ENCODE peak calls at places on chromosomes 16 and 17, in six cellular contexts. C is K562, N is GM12878, I is H1, F is HepG2, K is SK-N-SH. B is an unnamed sample.

GRCh38 chr17:39757931-39758873 is 20.5 kb downstream of the GRB7 start:
- DNase-seq in I (no peak), F (no peak), C (no peak), K (no peak), N (peak), B (no peak)

GRCh38 chr17:57121308-57122042 is 36.4 kb downstream of the AKAP1 start:
- DNase-seq in K (peak), N (no peak), I (no peak), F (no peak), C (peak), B (peak)

GRCh38 chr17:47615766-47616424 is 33.8 kb upstream of the KPNB1 start:
- DNase-seq in F (peak), N (peak), K (peak), I (no peak), C (peak), B (peak)

GRCh38 chr17:77144227-77144626 is 3.5 kb downstream of the SEC14L1 start:
- DNase-seq in K (no peak), C (no peak), F (no peak), I (no peak), N (no peak), B (no peak)

GRCh38 chr16:57409870-57410585 is 5.5 kb downstream of the CCL17 start:
- DNase-seq in C (peak), I (no peak), K (no peak), N (no peak), F (peak), B (no peak)

GRCh38 chr16:19517424-19518089 is 4.3 kb downstream of the GDE1 start:
- DNase-seq in K (no peak), F (no peak), C (peak), N (no peak), I (no peak), B (peak)

GRCh38 chr16:64580558-64580957 is 541.3 kb downstream of the CDH11 start:
- DNase-seq in K (no peak), I (peak), F (no peak), N (no peak), C (no peak), B (no peak)

GRCh38 chr16:27355610-27356009 is 41.8 kb downstream of the IL4R start:
- DNase-seq in K (no peak), I (peak), F (peak), C (peak), N (no peak), B (no peak)

GRCh38 chr17:77497578-77497934 is 356.8 kb downstream of the SEC14L1 start:
- DNase-seq in I (no peak), C (no peak), F (no peak), K (peak), N (no peak), B (no peak)

GRCh38 chr16:67393111-67393789 is at the start of gene TPPP3:
- DNase-seq in N (no peak), C (peak), K (peak), I (no peak), F (peak), B (peak)

GRCh38 chr16:23996258-23996955 is 160.6 kb downstream of the PRKCB start:
- DNase-seq in C (no peak), N (no peak), I (no peak), F (no peak), K (no peak), B (no peak)

GRCh38 chr17:73319766-73320165 is 8.0 kb upstream of the CDC42EP4 start:
- DNase-seq in F (no peak), N (no peak), K (peak), C (no peak), I (no peak), B (no peak)

GRCh38 chr17:50603340-50603739 is 31.3 kb upstream of the ABCC3 start:
- DNase-seq in N (no peak), I (no peak), K (peak), F (peak), C (peak), B (peak)

GRCh38 chr16:56866955-56867830 is 2.2 kb downstream of the SLC12A3 start:
- DNase-seq in N (no peak), F (peak), K (peak), C (peak), I (no peak), B (peak)

GRCh38 chr16:983044-984030 is 1.8 kb downstream of the SOX8 start:
- DNase-seq in I (no peak), N (no peak), F (no peak), C (no peak), K (peak), B (peak)

GRCh38 chr16:69918241-69918640 is 32.9 kb upstream of the CLEC18A start:
- DNase-seq in N (no peak), K (no peak), C (no peak), F (no peak), I (no peak), B (no peak)

GRCh38 chr16:12323007-12323699 is 346.6 kb downstream of the SNX29 start:
- DNase-seq in F (no peak), K (no peak), C (no peak), I (no peak), N (peak), B (no peak)

GRCh38 chr17:5986644-5987043 is 83.5 kb upstream of the WSCD1 start:
- DNase-seq in C (no peak), N (no peak), I (no peak), F (no peak), K (no peak), B (no peak)

GRCh38 chr17:29610395-29610794 is 12.3 kb downstream of the CORO6 start:
- DNase-seq in K (no peak), F (no peak), N (no peak), C (no peak), I (no peak), B (no peak)

GRCh38 chr17:29612094-29612403 is 10.7 kb downstream of the CORO6 start:
- DNase-seq in N (no peak), I (no peak), K (no peak), F (no peak), C (no peak), B (no peak)

GRCh38 chr17:29613371-29613837 is 9.3 kb downstream of the CORO6 start:
- DNase-seq in C (no peak), F (peak), K (peak), I (no peak), N (no peak), B (peak)

GRCh38 chr17:29612404-29613370 is 10.0 kb downstream of the CORO6 start:
- DNase-seq in F (no peak), K (peak), N (no peak), I (no peak), C (no peak), B (no peak)

GRCh38 chr17:29611351-29612093 is 11.2 kb downstream of the CORO6 start:
- DNase-seq in F (no peak), K (no peak), C (no peak), N (no peak), I (no peak), B (no peak)
- TF ChIP-seq CHD2 in F (no peak), K (no peak), C (no peak), N (no peak), I (no peak), B (no peak)

GRCh38 chr17:2982854-2983636 is 80.4 kb downstream of the OR1D5 start:
- DNase-seq in N (no peak), C (peak), K (no peak), I (no peak), F (no peak), B (peak)
- TF ChIP-seq CHD2 in N (no peak), C (no peak), K (no peak), I (no peak), F (no peak), B (no peak)

DNA sequence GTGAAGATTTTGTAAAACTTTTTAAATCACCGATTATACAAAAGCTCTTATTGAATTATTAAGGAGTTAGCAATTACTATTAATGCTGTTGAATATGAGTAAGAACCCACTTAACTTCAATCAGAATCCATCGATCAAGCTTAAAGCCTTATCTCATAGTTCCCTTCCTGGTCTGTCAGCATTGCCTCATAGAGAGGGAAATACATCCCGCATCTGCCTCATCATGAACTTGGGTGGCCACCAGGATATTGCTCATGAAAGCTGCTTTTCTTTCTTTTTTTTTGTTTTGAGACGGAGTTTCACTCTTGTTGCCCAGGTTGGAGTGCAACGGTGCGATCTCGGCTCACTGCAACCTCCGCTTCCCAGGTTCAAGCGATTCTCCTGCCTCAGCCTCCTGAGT is 66.7 kb downstream of the PIGL start:
- DNase-seq in I (no peak), N (no peak), C (no peak), K (no peak), F (no peak), B (peak)
- TF ChIP-seq CHD2 in I (no peak), N (no peak), C (no peak), K (no peak), F (no peak), B (no peak)

DNA sequence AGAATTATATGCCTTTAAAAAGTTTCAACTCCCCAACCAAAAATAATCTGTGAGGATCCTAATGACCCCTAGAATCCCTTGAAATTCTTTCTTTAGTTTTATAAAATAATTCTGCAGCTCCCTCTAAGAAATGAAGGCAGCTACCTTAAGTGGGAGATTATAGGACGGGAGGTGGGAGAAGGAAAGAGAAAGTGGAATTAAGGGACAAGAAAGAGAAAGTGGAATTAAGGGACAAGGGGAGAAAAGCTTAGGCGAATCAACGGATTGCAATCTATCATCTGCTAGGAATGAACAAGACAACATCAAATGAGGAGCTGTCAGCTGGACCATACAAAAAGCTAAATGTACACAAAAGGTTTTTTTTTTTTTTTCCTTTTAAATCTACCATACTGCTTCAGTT is 262.0 kb downstream of the ZFHX3 start:
- DNase-seq in N (no peak), I (no peak), F (no peak), C (no peak), K (no peak), B (no peak)
- TF ChIP-seq CHD2 in N (no peak), I (no peak), F (no peak), C (no peak), K (no peak), B (no peak)